ENCODE peak calls at places on chromosomes 13 and 19, in four cellular contexts. B is nephron progenitor cell, D is ascending aorta, N is GM06990. A is an unnamed sample.

GRCh38 chr19:19305696-19306095 is 14.6 kb downstream of the SUGP1 start:
- DNase-seq in B (no peak), D (no peak), N (no peak), A (no peak)

GRCh38 chr19:13267889-13268288 is 117.7 kb downstream of the IER2 start:
- DNase-seq in B (no peak), D (no peak), N (no peak), A (no peak)

GRCh38 chr19:38721977-38722773 is 22.1 kb downstream of the CAPN12 start:
- DNase-seq in B (no peak), D (no peak), N (no peak), A (no peak)

GRCh38 chr19:45781282-45782161 is 768 bp downstream of the DMPK start:
- DNase-seq in B (no peak), D (no peak), N (no peak), A (no peak)

GRCh38 chr19:29841559-29842367 is 30.0 kb downstream of the CCNE1 start:
- DNase-seq in B (peak), D (no peak), N (no peak), A (no peak)

GRCh38 chr19:37989855-37990254 is 82.8 kb downstream of the SIPA1L3 start:
- DNase-seq in B (no peak), D (no peak), N (no peak), A (no peak)

GRCh38 chr13:20441066-20441465 is 84.6 kb downstream of the CRYL1 start:
- DNase-seq in B (no peak), D (no peak), N (no peak), A (no peak)

GRCh38 chr13:81659984-81660383 is 1319.1 kb upstream of the SPRY2 start:
- DNase-seq in B (no peak), D (no peak), N (no peak), A (no peak)

GRCh38 chr19:13430790-13431582 is 75.3 kb downstream of the CACNA1A start:
- DNase-seq in B (peak), D (no peak), N (peak), A (peak)

GRCh38 chr13:61779456-61779855 is 363.8 kb upstream of the PCDH20 start:
- DNase-seq in B (no peak), D (no peak), N (no peak), A (no peak)

GRCh38 chr13:37736040-37736439 is 133.5 kb downstream of the TRPC4 start:
- DNase-seq in B (no peak), D (no peak), N (no peak), A (no peak)

GRCh38 chr19:57171551-57172081 is 4.3 kb upstream of the DUXA start:
- DNase-seq in B (peak), D (peak), N (peak), A (peak)

GRCh38 chr19:3024870-3025515 is 4.1 kb downstream of the TLE2 start:
- DNase-seq in B (no peak), D (no peak), N (no peak), A (no peak)

GRCh38 chr13:99404005-99404755 is 97.0 kb upstream of the GPR183 start:
- DNase-seq in B (no peak), D (peak), N (no peak), A (no peak)

GRCh38 chr13:37067874-37068273 is 8.4 kb upstream of the SUPT20H start:
- DNase-seq in B (no peak), D (no peak), N (no peak), A (no peak)

GRCh38 chr19:10010247-10010691 is at the start of gene COL5A3:
- DNase-seq in B (peak), D (no peak), N (no peak), A (no peak)

GRCh38 chr13:51452391-51453307 is at the start of gene INTS6:
- DNase-seq in B (peak), D (peak), N (peak), A (peak)

GRCh38 chr13:81929988-81930387 is 1589.1 kb upstream of the SPRY2 start:
- DNase-seq in B (no peak), D (no peak), N (no peak), A (no peak)

GRCh38 chr13:64234255-64234654 is 2818.6 kb upstream of the PCDH20 start:
- DNase-seq in B (no peak), D (no peak), N (no peak), A (no peak)

GRCh38 chr19:4277051-4277700 is 1.9 kb upstream of the SHD start:
- DNase-seq in B (no peak), D (no peak), N (no peak), A (no peak)

GRCh38 chr13:80685942-80686341 is 345.0 kb upstream of the SPRY2 start:
- DNase-seq in B (no peak), D (no peak), N (no peak), A (no peak)

GRCh38 chr13:59413121-59413520 is 750.6 kb downstream of the DIAPH3 start:
- DNase-seq in B (no peak), D (no peak), N (no peak), A (no peak)

GRCh38 chr19:19386373-19386869 is 19.1 kb upstream of the GATAD2A start:
- DNase-seq in B (no peak), D (no peak), N (no peak), A (no peak)

GRCh38 chr19:670609-671075 is 5.5 kb upstream of the FSTL3 start:
- DNase-seq in B (no peak), D (no peak), N (peak), A (no peak)

GRCh38 chr13:28136916-28137315 is 1.4 kb upstream of the PAN3 start:
- DNase-seq in B (no peak), D (no peak), N (peak), A (peak)
- TF ChIP-seq CTCF in B (no peak), D (no peak), N (no peak), A (no peak)

GRCh38 chr19:17329061-17329767 is 5.4 kb downstream of the ANO8 start:
- DNase-seq in B (no peak), D (no peak), N (no peak), A (no peak)

GRCh38 chr19:17327068-17327653 is 7.5 kb downstream of the ANO8 start:
- DNase-seq in B (no peak), D (no peak), N (no peak), A (peak)

GRCh38 chr19:17328517-17329060 is 6.1 kb downstream of the ANO8 start:
- DNase-seq in B (peak), D (no peak), N (no peak), A (peak)

GRCh38 chr19:17326595-17326966 is 8.1 kb downstream of the ANO8 start:
- DNase-seq in B (no peak), D (no peak), N (no peak), A (no peak)

GRCh38 chr19:17327654-17328516 is 6.8 kb downstream of the ANO8 start:
- DNase-seq in B (peak), D (no peak), N (no peak), A (peak)
- TF ChIP-seq CTCF in B (peak), D (no peak), N (no peak), A (no peak)

GRCh38 chr19:40599331-40600085 is 1.7 kb upstream of the LTBP4 start:
- DNase-seq in B (no peak), D (no peak), N (no peak), A (no peak)

GRCh38 chr19:40598918-40599307 is 2.3 kb upstream of the LTBP4 start:
- DNase-seq in B (no peak), D (no peak), N (no peak), A (no peak)

GRCh38 chr19:40601061-40601973 is at the start of gene LTBP4:
- DNase-seq in B (peak), D (peak), N (no peak), A (no peak)

GRCh38 chr19:40598121-40598917 is 2.9 kb upstream of the LTBP4 start:
- DNase-seq in B (peak), D (peak), N (peak), A (peak)

GRCh38 chr19:40600086-40600917 is 867 bp upstream of the LTBP4 start:
- DNase-seq in B (no peak), D (peak), N (no peak), A (no peak)
- TF ChIP-seq CTCF in B (no peak), D (no peak), N (no peak), A (no peak)

DNA sequence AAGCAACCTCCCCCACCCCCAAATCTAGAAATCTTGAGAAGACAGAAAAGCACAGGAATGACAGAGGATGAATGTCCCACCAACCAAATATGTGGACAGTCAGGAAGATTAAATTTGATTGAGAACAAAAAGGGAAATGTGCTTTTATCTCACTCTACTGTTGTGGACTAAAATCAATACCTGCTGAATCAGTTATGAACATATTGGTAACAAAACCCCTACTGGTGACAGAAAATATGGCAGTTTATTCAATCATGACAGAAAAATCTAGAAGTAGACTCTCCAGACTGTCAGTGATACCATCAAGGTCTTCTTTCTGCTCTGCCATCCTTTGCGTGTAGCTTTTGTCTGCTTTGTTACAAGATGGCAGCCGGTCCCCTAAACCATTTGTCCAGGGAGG is 35.2 kb downstream of the FAM216B start:
- DNase-seq in B (no peak), D (no peak), N (no peak), A (no peak)
- TF ChIP-seq CTCF in B (no peak), D (no peak), N (peak), A (no peak)

DNA sequence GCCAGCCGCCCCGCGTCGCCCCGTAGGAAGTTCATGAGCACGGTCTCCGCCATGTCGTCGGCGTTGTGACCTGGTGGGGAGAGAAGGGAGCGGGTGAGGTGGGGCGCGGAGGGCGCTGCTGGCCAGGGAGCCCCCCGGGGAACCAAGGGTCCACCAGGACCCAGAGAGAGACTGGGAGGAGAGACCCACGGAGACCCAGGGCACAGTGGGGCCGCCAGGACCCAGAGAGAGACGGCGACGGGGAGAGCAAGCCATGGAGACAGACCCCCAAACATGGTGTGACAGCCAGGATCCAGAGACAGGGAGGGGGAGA is 9.2 kb downstream of the CTU1 start:
- DNase-seq in B (no peak), D (no peak), N (no peak), A (no peak)
- TF ChIP-seq CTCF in B (no peak), D (no peak), N (no peak), A (no peak)

DNA sequence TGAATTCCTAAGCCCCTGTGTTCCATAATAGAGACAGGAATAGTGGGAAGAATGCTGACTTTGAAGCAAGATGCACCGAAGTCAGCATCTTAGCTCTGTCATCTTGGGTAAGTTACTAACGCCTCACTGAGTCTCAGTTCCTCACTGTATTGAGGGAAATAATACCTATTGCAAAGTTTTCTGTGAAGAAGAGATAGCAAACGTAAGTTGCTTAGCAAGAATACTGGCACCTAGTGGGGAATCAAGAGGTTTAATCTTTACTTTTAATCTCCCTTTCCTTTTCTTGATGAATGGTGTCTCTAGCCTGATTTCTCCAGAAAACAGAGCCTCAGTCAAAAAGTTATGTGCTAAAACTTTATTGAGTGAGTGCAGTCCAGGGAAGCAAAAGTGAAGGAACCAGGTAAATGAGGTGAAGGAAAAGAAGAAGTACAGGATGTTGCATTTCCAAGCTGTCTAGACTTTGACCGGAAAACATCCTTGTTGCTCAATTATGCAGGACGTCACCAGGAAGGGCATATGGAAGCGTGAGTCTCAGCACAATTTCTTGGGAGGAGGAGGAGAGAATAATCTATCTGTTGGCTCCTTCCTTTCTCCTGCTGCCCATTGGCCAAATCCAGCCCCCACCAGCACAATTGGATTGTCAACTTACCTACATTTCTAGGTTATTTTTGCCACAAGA is 210.0 kb downstream of the B3GLCT start:
- DNase-seq in B (no peak), D (no peak), N (no peak), A (no peak)
- TF ChIP-seq CTCF in B (no peak), D (no peak), N (peak), A (no peak)